ENCODE peak calls at places on chromosomes 1 and 21, in four cellular contexts. One of them, this sample, is unnamed.

GRCh38 chr1:244830639-244831038 is 4.8 kb upstream of the COX20 start:
- DNase-seq in endothelial cell of umbilical vein: no peak
- DNase-seq in DND-41: no peak
- DNase-seq in fibroblast of lung: peak; percentile 41
- DNase-seq in this sample: no peak

GRCh38 chr1:111045033-111045722 is 81.5 kb upstream of the LRIF1 start:
- DNase-seq in endothelial cell of umbilical vein: no peak
- DNase-seq in DND-41: no peak
- DNase-seq in fibroblast of lung: no peak
- DNase-seq in this sample: peak; percentile 44

GRCh38 chr1:54859687-54860391 is 27.2 kb downstream of the DHCR24 start:
- DNase-seq in endothelial cell of umbilical vein: no peak
- DNase-seq in DND-41: no peak
- DNase-seq in fibroblast of lung: no peak
- DNase-seq in this sample: no peak

GRCh38 chr1:182680901-182681300 is 3.5 kb downstream of the RGS8 start:
- DNase-seq in endothelial cell of umbilical vein: no peak
- DNase-seq in DND-41: no peak
- DNase-seq in fibroblast of lung: no peak
- DNase-seq in this sample: no peak

GRCh38 chr1:149884433-149885363 is 14.7 kb upstream of the BOLA1 start:
- DNase-seq in endothelial cell of umbilical vein: no peak
- DNase-seq in DND-41: no peak
- DNase-seq in fibroblast of lung: peak; percentile 37
- DNase-seq in this sample: peak; percentile 53

GRCh38 chr1:241413974-241414373 is 57.0 kb upstream of the RGS7 start:
- DNase-seq in endothelial cell of umbilical vein: no peak
- DNase-seq in DND-41: no peak
- DNase-seq in fibroblast of lung: no peak
- DNase-seq in this sample: no peak

GRCh38 chr1:77347646-77348045 is 65.8 kb downstream of the AK5 start:
- DNase-seq in endothelial cell of umbilical vein: peak; percentile 13
- DNase-seq in DND-41: no peak
- DNase-seq in fibroblast of lung: peak; percentile 64
- DNase-seq in this sample: peak; percentile 96

GRCh38 chr1:97017895-97018294 is 296.3 kb downstream of the PTBP2 start:
- DNase-seq in endothelial cell of umbilical vein: no peak
- DNase-seq in DND-41: no peak
- DNase-seq in fibroblast of lung: no peak
- DNase-seq in this sample: no peak

GRCh38 chr1:230414694-230415093 is 11.4 kb downstream of the PGBD5 start:
- DNase-seq in endothelial cell of umbilical vein: no peak
- DNase-seq in DND-41: no peak
- DNase-seq in fibroblast of lung: no peak
- DNase-seq in this sample: no peak

GRCh38 chr1:63628607-63629006 is 35.4 kb downstream of the PGM1 start:
- DNase-seq in endothelial cell of umbilical vein: no peak
- DNase-seq in DND-41: no peak
- DNase-seq in fibroblast of lung: no peak
- DNase-seq in this sample: no peak

GRCh38 chr1:185419718-185420117 is 102.7 kb upstream of the IVNS1ABP start:
- DNase-seq in endothelial cell of umbilical vein: no peak
- DNase-seq in DND-41: no peak
- DNase-seq in fibroblast of lung: no peak
- DNase-seq in this sample: peak; percentile 60

GRCh38 chr21:44930543-44930981 is 9.3 kb upstream of the SLX9 start:
- DNase-seq in endothelial cell of umbilical vein: no peak
- DNase-seq in DND-41: peak; percentile 80
- DNase-seq in fibroblast of lung: no peak
- DNase-seq in this sample: peak; percentile 65

GRCh38 chr1:241934843-241935242 is 22.7 kb upstream of the BECN2 start:
- DNase-seq in endothelial cell of umbilical vein: no peak
- DNase-seq in DND-41: no peak
- DNase-seq in fibroblast of lung: no peak
- DNase-seq in this sample: no peak

GRCh38 chr1:114632427-114632826 is 37.4 kb downstream of the DENND2C start:
- DNase-seq in endothelial cell of umbilical vein: no peak
- DNase-seq in DND-41: no peak
- DNase-seq in fibroblast of lung: no peak
- DNase-seq in this sample: no peak

GRCh38 chr1:166884040-166884642 is 8.1 kb upstream of the TADA1 start:
- DNase-seq in endothelial cell of umbilical vein: peak; percentile 4
- DNase-seq in DND-41: no peak
- DNase-seq in fibroblast of lung: no peak
- DNase-seq in this sample: peak; percentile 59

GRCh38 chr1:237154173-237154572 is 112.2 kb downstream of the RYR2 start:
- DNase-seq in endothelial cell of umbilical vein: no peak
- DNase-seq in DND-41: no peak
- DNase-seq in fibroblast of lung: peak; percentile 81
- DNase-seq in this sample: peak; percentile 9

GRCh38 chr21:41121785-41122415 is 46.1 kb upstream of the BACE2 start:
- DNase-seq in endothelial cell of umbilical vein: peak; percentile 79
- DNase-seq in DND-41: peak; percentile 81
- DNase-seq in fibroblast of lung: peak; percentile 73
- DNase-seq in this sample: peak; percentile 75

GRCh38 chr1:2229921-2230700 is 2.0 kb downstream of the SKI start:
- DNase-seq in endothelial cell of umbilical vein: peak; percentile 52
- DNase-seq in DND-41: no peak
- DNase-seq in fibroblast of lung: peak; percentile 50
- DNase-seq in this sample: peak; percentile 72

GRCh38 chr1:17120962-17121837 is 1.9 kb upstream of the PADI2 start:
- DNase-seq in endothelial cell of umbilical vein: no peak
- DNase-seq in DND-41: no peak
- DNase-seq in fibroblast of lung: peak; percentile 33
- DNase-seq in this sample: no peak

GRCh38 chr1:52098139-52098871 is 42.2 kb downstream of the BTF3L4 start:
- DNase-seq in endothelial cell of umbilical vein: no peak
- DNase-seq in DND-41: no peak
- DNase-seq in fibroblast of lung: no peak
- DNase-seq in this sample: no peak

GRCh38 chr1:92817986-92818764 is 13.7 kb upstream of the RPL5 start:
- DNase-seq in endothelial cell of umbilical vein: peak; percentile 32
- DNase-seq in DND-41: peak; percentile 20
- DNase-seq in fibroblast of lung: peak; percentile 62
- DNase-seq in this sample: peak; percentile 66

GRCh38 chr1:101112051-101112770 is 86.6 kb upstream of the DPH5 start:
- DNase-seq in endothelial cell of umbilical vein: peak; percentile 93
- DNase-seq in DND-41: peak; percentile 86
- DNase-seq in fibroblast of lung: no peak
- DNase-seq in this sample: no peak

GRCh38 chr21:42164064-42164789 is 54.7 kb upstream of the ABCG1 start:
- DNase-seq in endothelial cell of umbilical vein: peak; percentile 53
- DNase-seq in DND-41: peak; percentile 52
- DNase-seq in fibroblast of lung: peak; percentile 31
- DNase-seq in this sample: no peak

GRCh38 chr1:153519242-153519641 is 16.5 kb downstream of the S100A6 start:
- DNase-seq in endothelial cell of umbilical vein: no peak
- DNase-seq in DND-41: no peak
- DNase-seq in fibroblast of lung: no peak
- DNase-seq in this sample: no peak

GRCh38 chr1:154276797-154277196 is 4.4 kb downstream of the HAX1 start:
- DNase-seq in endothelial cell of umbilical vein: no peak
- DNase-seq in DND-41: peak; percentile 44
- DNase-seq in fibroblast of lung: no peak
- DNase-seq in this sample: no peak

DNA sequence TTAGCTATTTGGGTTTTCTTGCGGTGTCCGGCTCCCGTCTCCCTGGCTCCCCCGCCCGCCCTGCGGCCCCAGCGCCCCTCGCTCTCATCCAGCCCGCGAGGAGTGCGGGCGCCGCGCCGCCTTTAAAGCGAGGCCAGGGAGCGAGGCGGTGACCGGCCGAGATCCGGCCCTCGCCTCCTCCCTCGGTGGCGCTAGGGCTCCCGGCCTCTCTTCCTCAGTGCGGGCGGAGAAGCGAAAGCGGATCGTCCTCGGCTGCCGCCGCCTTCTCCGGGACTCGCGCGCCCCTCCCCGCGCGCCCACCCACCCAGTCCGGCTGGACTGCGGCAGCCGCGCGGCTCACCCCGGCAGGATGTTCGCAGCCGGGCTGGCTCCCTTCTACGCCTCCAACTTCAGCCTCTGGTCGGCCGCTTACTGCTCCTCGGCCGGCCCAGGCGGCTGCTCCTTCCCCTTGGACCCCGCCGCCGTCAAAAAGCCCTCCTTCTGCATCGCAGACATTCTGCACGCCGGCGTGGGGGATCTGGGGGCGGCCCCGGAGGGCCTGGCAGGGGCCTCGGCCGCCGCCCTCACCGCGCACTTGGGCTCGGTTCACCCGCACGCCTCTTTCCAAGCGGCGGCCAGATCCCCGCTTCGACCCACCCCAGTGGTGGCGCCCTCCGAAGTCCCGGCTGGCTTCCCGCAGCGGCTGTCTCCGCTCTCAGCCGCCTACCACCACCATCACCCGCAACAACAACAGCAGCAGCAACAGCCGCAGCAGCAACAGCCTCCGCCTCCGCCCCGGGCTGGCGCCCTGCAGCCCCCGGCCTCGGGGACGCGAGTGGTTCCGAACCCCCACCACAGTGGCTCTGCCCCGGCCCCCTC is 495 bp downstream of the HLX start:
- DNase-seq in endothelial cell of umbilical vein: peak; percentile 46
- DNase-seq in DND-41: no peak
- DNase-seq in fibroblast of lung: peak; percentile 49
- DNase-seq in this sample: peak; percentile 85
- H3K4me3 ChIP-seq in endothelial cell of umbilical vein: peak overlapping the region; percentile 87
- H3K4me3 ChIP-seq in DND-41: no peak overlapping the region
- H3K4me3 ChIP-seq in fibroblast of lung: peak overlapping the region; percentile 84
- H3K4me3 ChIP-seq in this sample: peak overlapping the region; percentile 96

GRCh38 chr1:958823-959729 is at the start of gene NOC2L:
- DNase-seq in endothelial cell of umbilical vein: peak; percentile 82
- DNase-seq in DND-41: peak; percentile 96
- DNase-seq in fibroblast of lung: peak; percentile 86
- DNase-seq in this sample: peak; percentile 94
- TF ChIP-seq EZH2 in endothelial cell of umbilical vein: no peak
- TF ChIP-seq EZH2 in DND-41: no peak
- TF ChIP-seq EZH2 in fibroblast of lung: no peak
- TF ChIP-seq EZH2 in this sample: no peak

GRCh38 chr1:91609571-91609970 is 108.9 kb downstream of the CDC7 start:
- DNase-seq in endothelial cell of umbilical vein: no peak
- DNase-seq in DND-41: no peak
- DNase-seq in fibroblast of lung: peak; percentile 32
- DNase-seq in this sample: peak; percentile 89
- H3K9me3 ChIP-seq in endothelial cell of umbilical vein: no peaks in the 10 kb centered on the region
- H3K9me3 ChIP-seq in DND-41: no peaks in the 10 kb centered on the region
- H3K9me3 ChIP-seq in fibroblast of lung: no peaks in the 10 kb centered on the region
- H3K9me3 ChIP-seq in this sample: no peaks in the 10 kb centered on the region

GRCh38 chr1:247332901-247333361 is 1.3 kb upstream of the ZNF496 start:
- DNase-seq in endothelial cell of umbilical vein: peak; percentile 5
- DNase-seq in DND-41: no peak
- DNase-seq in fibroblast of lung: peak; percentile 28
- DNase-seq in this sample: peak; percentile 60
- H3K4me3 ChIP-seq in endothelial cell of umbilical vein: peak overlapping the region; percentile 57
- H3K4me3 ChIP-seq in DND-41: no peak overlapping the region
- H3K4me3 ChIP-seq in fibroblast of lung: peak overlapping the region; percentile 59
- H3K4me3 ChIP-seq in this sample: peak overlapping the region; percentile 90

GRCh38 chr1:6484826-6485139 is 6.7 kb downstream of the PLEKHG5 start:
- DNase-seq in endothelial cell of umbilical vein: peak; percentile 27
- DNase-seq in DND-41: no peak
- DNase-seq in fibroblast of lung: no peak
- DNase-seq in this sample: no peak

GRCh38 chr1:6486433-6487011 is 4.9 kb downstream of the PLEKHG5 start:
- DNase-seq in endothelial cell of umbilical vein: peak; percentile 82
- DNase-seq in DND-41: peak; percentile 84
- DNase-seq in fibroblast of lung: peak; percentile 78
- DNase-seq in this sample: peak; percentile 93

GRCh38 chr1:6485937-6486250 is 5.6 kb downstream of the PLEKHG5 start:
- DNase-seq in endothelial cell of umbilical vein: peak; percentile 41
- DNase-seq in DND-41: no peak
- DNase-seq in fibroblast of lung: no peak
- DNase-seq in this sample: no peak

GRCh38 chr1:6483761-6484117 is 7.7 kb downstream of the PLEKHG5 start:
- DNase-seq in endothelial cell of umbilical vein: no peak
- DNase-seq in DND-41: no peak
- DNase-seq in fibroblast of lung: no peak
- DNase-seq in this sample: no peak

GRCh38 chr1:6485140-6485936 is 6.1 kb downstream of the PLEKHG5 start:
- DNase-seq in endothelial cell of umbilical vein: peak; percentile 26
- DNase-seq in DND-41: no peak
- DNase-seq in fibroblast of lung: no peak
- DNase-seq in this sample: peak; percentile 45
- TF ChIP-seq EZH2 in endothelial cell of umbilical vein: no peak
- TF ChIP-seq EZH2 in DND-41: no peak
- TF ChIP-seq EZH2 in fibroblast of lung: peak; percentile 79
- TF ChIP-seq EZH2 in this sample: no peak

GRCh38 chr21:22900511-22900910 is 1902.3 kb downstream of the NCAM2 start:
- DNase-seq in endothelial cell of umbilical vein: peak; percentile 98
- DNase-seq in DND-41: no peak
- DNase-seq in fibroblast of lung: no peak
- DNase-seq in this sample: no peak

GRCh38 chr21:22904385-22904784 is 1906.2 kb downstream of the NCAM2 start:
- DNase-seq in endothelial cell of umbilical vein: no peak
- DNase-seq in DND-41: no peak
- DNase-seq in fibroblast of lung: no peak
- DNase-seq in this sample: no peak
- H3K9me3 ChIP-seq in endothelial cell of umbilical vein: no peaks in the 10 kb centered on the region
- H3K9me3 ChIP-seq in DND-41: no peaks in the 10 kb centered on the region
- H3K9me3 ChIP-seq in fibroblast of lung: no peaks in the 10 kb centered on the region
- H3K9me3 ChIP-seq in this sample: no peaks in the 10 kb centered on the region

DNA sequence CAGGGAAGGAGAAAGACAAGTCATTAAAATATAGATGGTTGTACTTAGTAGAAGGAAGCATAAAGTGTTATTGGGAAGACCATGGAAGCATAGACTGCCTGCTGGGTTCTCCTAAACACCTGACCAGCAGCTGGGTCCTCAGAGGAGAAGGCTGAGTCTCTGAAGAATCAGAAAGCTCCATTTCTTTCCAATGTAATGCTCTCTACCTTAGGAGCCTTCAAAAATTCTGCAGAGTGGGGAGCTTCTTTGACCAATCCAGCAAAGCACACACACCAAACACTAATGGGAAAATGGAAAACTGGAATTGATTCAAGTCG is 21.1 kb upstream of the BCL10 start:
- DNase-seq in endothelial cell of umbilical vein: no peak
- DNase-seq in DND-41: no peak
- DNase-seq in fibroblast of lung: no peak
- DNase-seq in this sample: no peak
- H3K4me3 ChIP-seq in endothelial cell of umbilical vein: no peak overlapping the region
- H3K4me3 ChIP-seq in DND-41: no peak overlapping the region
- H3K4me3 ChIP-seq in fibroblast of lung: no peak overlapping the region
- H3K4me3 ChIP-seq in this sample: peak overlapping the region; percentile 56

This sample was measured in GM23248.